ENCODE peak calls at places on chromosome 10, in six cellular contexts. T is SK-N-SH, K is K562, S is HepG2, L is GM12878, W is H1. U is an unnamed sample.

GRCh38 chr10:122116331-122116730 is 127.4 kb downstream of the TACC2 start:
- DNase-seq in S (peak; percentile 26), L (no peak), K (no peak), W (no peak), T (no peak), U (no peak)

GRCh38 chr10:110912374-110912773 is 6.6 kb downstream of the BBIP1 start:
- DNase-seq in T (peak; percentile 42), W (no peak), L (no peak), K (no peak), S (no peak), U (no peak)

GRCh38 chr10:96369890-96370574 is 11.2 kb upstream of the OPALIN start:
- DNase-seq in L (no peak), K (no peak), T (no peak), S (no peak), W (no peak), U (no peak)

GRCh38 chr10:84613336-84614021 is 285.1 kb downstream of the CCSER2 start:
- DNase-seq in L (no peak), S (peak; percentile 77), W (peak; percentile 64), T (peak; percentile 63), K (peak; percentile 11), U (peak; percentile 72)

GRCh38 chr10:110547139-110547761 is 20.2 kb upstream of the SMC3 start:
- DNase-seq in K (peak; percentile 57), L (no peak), T (peak; percentile 65), S (peak; percentile 54), W (no peak), U (peak; percentile 66)

GRCh38 chr10:83991986-83992753 is 147.1 kb upstream of the GHITM start:
- DNase-seq in W (peak; percentile 17), S (peak; percentile 28), K (peak; percentile 60), T (peak; percentile 30), L (peak; percentile 55), U (peak; percentile 35)

GRCh38 chr10:130461631-130462030 is 325.4 kb downstream of the GLRX3 start:
- DNase-seq in L (no peak), W (no peak), K (no peak), S (no peak), T (no peak), U (no peak)

GRCh38 chr10:517236-517635 is 172.2 kb downstream of the DIP2C start:
- DNase-seq in K (no peak), S (no peak), T (no peak), L (no peak), W (no peak), U (no peak)

GRCh38 chr10:70267161-70267933 is 16.5 kb downstream of the NPFFR1 start:
- DNase-seq in T (no peak), S (no peak), K (peak; percentile 34), W (no peak), L (no peak), U (peak; percentile 73)

GRCh38 chr10:62095341-62096071 is 173.1 kb downstream of the RTKN2 start:
- DNase-seq in L (no peak), T (no peak), W (no peak), K (no peak), S (peak; percentile 94), U (no peak)

GRCh38 chr10:126902157-126902556 is 3.1 kb upstream of the DOCK1 start:
- DNase-seq in S (peak; percentile 9), K (no peak), W (no peak), T (no peak), L (no peak), U (peak; percentile 69)

GRCh38 chr10:120942806-120943413 is 91.7 kb downstream of the WDR11 start:
- DNase-seq in W (peak; percentile 81), K (peak; percentile 59), S (peak; percentile 32), T (peak; percentile 86), L (peak; percentile 9), U (peak; percentile 81)

GRCh38 chr10:30557884-30558283 is 71.7 kb downstream of the LYZL2 start:
- DNase-seq in T (no peak), L (no peak), S (peak; percentile 82), K (no peak), W (no peak), U (no peak)

GRCh38 chr10:69089638-69090599 is 2.0 kb downstream of the SRGN start:
- DNase-seq in L (peak; percentile 65), K (no peak), W (no peak), S (no peak), T (no peak), U (no peak)

GRCh38 chr10:11520892-11521291 is 90.6 kb downstream of the USP6NL start:
- DNase-seq in S (no peak), T (no peak), L (no peak), W (no peak), K (no peak), U (no peak)

GRCh38 chr10:19576576-19576975 is 239.7 kb upstream of the PLXDC2 start:
- DNase-seq in W (no peak), S (no peak), K (no peak), L (no peak), T (no peak), U (no peak)

GRCh38 chr10:79933961-79934360 is 14.9 kb downstream of the SFTPD start:
- DNase-seq in L (no peak), K (no peak), S (peak; percentile 73), T (no peak), W (no peak), U (no peak)

GRCh38 chr10:97081621-97082235 is 104.0 kb downstream of the SLIT1 start:
- DNase-seq in S (peak; percentile 30), K (peak; percentile 75), L (no peak), W (peak; percentile 63), T (no peak), U (peak; percentile 34)

GRCh38 chr10:120978589-120979252 is 127.6 kb downstream of the WDR11 start:
- DNase-seq in W (no peak), S (no peak), K (no peak), L (no peak), T (no peak), U (no peak)

GRCh38 chr10:6512182-6512581 is 67.9 kb downstream of the PRKCQ start:
- DNase-seq in K (no peak), W (no peak), S (no peak), T (no peak), L (no peak), U (no peak)

GRCh38 chr10:92688927-92689662 is 660 bp upstream of the HHEX start:
- DNase-seq in T (peak; percentile 73), L (no peak), W (no peak), K (peak; percentile 51), S (peak; percentile 55), U (no peak)

GRCh38 chr10:4191354-4191753 is 406.3 kb upstream of the KLF6 start:
- DNase-seq in K (no peak), S (no peak), T (no peak), L (no peak), W (no peak), U (no peak)

GRCh38 chr10:31657471-31657844 is 271.2 kb downstream of the ARHGAP12 start:
- DNase-seq in T (no peak), W (no peak), S (no peak), L (no peak), K (no peak), U (no peak)

GRCh38 chr10:37057280-37057679 is 68.1 kb upstream of the ANKRD30A start:
- DNase-seq in W (no peak), K (no peak), L (no peak), S (no peak), T (no peak), U (no peak)

GRCh38 chr10:100894589-100895294 is 18.0 kb upstream of the SLF2 start:
- DNase-seq in W (no peak), L (no peak), K (no peak), S (no peak), T (no peak), U (no peak)

GRCh38 chr10:44245601-44245938 is 139.3 kb downstream of the CXCL12 start:
- DNase-seq in T (no peak), W (no peak), K (no peak), L (no peak), S (peak; percentile 90), U (no peak)

GRCh38 chr10:10914129-10914528 is 103.5 kb upstream of the CELF2 start:
- DNase-seq in W (no peak), S (no peak), K (no peak), T (no peak), L (no peak), U (no peak)

GRCh38 chr10:62548686-62549085 is 174.5 kb downstream of the ZNF365 start:
- DNase-seq in S (no peak), T (no peak), K (no peak), L (no peak), W (no peak), U (no peak)

GRCh38 chr10:68156373-68157185 is 47.3 kb downstream of the MYPN start:
- DNase-seq in S (peak; percentile 57), L (no peak), W (no peak), T (peak; percentile 35), K (peak; percentile 46), U (peak; percentile 58)

DNA sequence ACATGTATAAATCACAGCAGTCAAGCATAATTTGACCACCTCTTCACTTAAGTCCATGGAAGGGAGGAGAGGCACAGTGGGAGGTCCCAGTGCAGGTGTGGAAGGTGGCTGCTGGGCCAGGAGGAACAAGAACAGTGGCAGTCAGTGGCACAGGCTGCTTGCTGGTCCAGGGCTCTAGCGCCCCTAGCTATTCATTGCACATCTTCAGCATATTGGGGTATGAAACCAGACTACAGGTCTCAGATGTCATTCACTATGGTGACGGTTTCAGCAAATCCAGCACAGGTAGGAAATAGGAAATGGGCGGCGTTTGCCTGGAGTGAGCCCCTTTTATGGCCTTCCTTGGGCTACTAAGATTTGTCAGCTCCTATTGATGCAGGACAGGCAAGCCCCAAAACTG is 609.0 kb downstream of the PARD3 start:
- DNase-seq in T (no peak), S (no peak), L (no peak), K (no peak), W (no peak), U (no peak)
- TF ChIP-seq MAX in T (no peak), S (no peak), L (no peak), K (no peak), W (no peak), U (no peak)

GRCh38 chr10:132939957-132940790 is 2.2 kb downstream of the CFAP46 start:
- DNase-seq in W (no peak), S (no peak), T (peak; percentile 57), K (peak; percentile 75), L (no peak), U (no peak)
- TF ChIP-seq SIN3A in W (no peak), S (no peak), T (no peak), K (no peak), L (no peak), U (no peak)

GRCh38 chr10:72356115-72356514 is 1.4 kb upstream of the DNAJB12 start:
- DNase-seq in W (no peak), K (no peak), S (no peak), T (no peak), L (no peak), U (no peak)

GRCh38 chr10:72353963-72354355 is 760 bp downstream of the DNAJB12 start:
- DNase-seq in K (peak; percentile 72), L (no peak), S (no peak), T (peak; percentile 67), W (no peak), U (no peak)

GRCh38 chr10:72354356-72355213 is at the start of gene DNAJB12:
- DNase-seq in L (peak; percentile 82), T (peak; percentile 95), K (peak; percentile 97), W (peak; percentile 86), S (peak; percentile 92), U (peak; percentile 97)

GRCh38 chr10:72355214-72355555 is 466 bp upstream of the DNAJB12 start:
- DNase-seq in W (no peak), L (no peak), K (no peak), T (no peak), S (no peak), U (no peak)

GRCh38 chr10:72356987-72357386 is 2.3 kb upstream of the DNAJB12 start:
- DNase-seq in S (no peak), W (no peak), T (no peak), L (no peak), K (no peak), U (no peak)
- TF ChIP-seq MAX in S (no peak), W (no peak), T (no peak), L (no peak), K (no peak), U (no peak)

GRCh38 chr10:98425511-98426352 is 10.8 kb upstream of the PYROXD2 start:
- DNase-seq in K (peak; percentile 56), L (no peak), T (peak; percentile 78), W (no peak), S (peak; percentile 29), U (peak; percentile 48)
- TF ChIP-seq SIN3A in K (no peak), L (no peak), T (no peak), W (no peak), S (no peak), U (no peak)

U was measured in HCT116.